ENCODE peak calls at places on chromosomes 11 and 22, in four cellular contexts. O, G, U and A are unnamed samples.
A peak's percentile ranks its signal among the peaks of the same experiment; 100 is the strongest.

GRCh38 chr11:11036185-11037161 is 178.6 kb upstream of the ZBED5 start:
- DNase-seq in O (peak; percentile 57), U (peak; percentile 38), G (peak; percentile 64), A (peak; percentile 32)

GRCh38 chr22:32803020-32803758 is 1.7 kb downstream of the TIMP3 start:
- DNase-seq in U (no peak), O (no peak), G (no peak), A (no peak)

GRCh38 chr11:60860943-60861342 is 5.2 kb upstream of the PTGDR2 start:
- DNase-seq in U (no peak), G (no peak), O (no peak), A (no peak)

GRCh38 chr11:118060879-118061278 is 16.0 kb upstream of the TMPRSS4 start:
- DNase-seq in U (peak; percentile 49), G (no peak), O (no peak), A (no peak)

GRCh38 chr11:3130269-3131071 is 34.6 kb downstream of the OSBPL5 start:
- DNase-seq in O (no peak), U (no peak), G (no peak), A (peak; percentile 15)

GRCh38 chr11:67024410-67024809 is 1.5 kb downstream of the SYT12 start:
- DNase-seq in O (no peak), U (no peak), G (no peak), A (no peak)

GRCh38 chr11:3158131-3158591 is 6.9 kb downstream of the OSBPL5 start:
- DNase-seq in O (no peak), U (no peak), G (no peak), A (no peak)

GRCh38 chr11:17353228-17354021 is 1.8 kb downstream of the NCR3LG1 start:
- DNase-seq in G (peak; percentile 90), O (peak; percentile 62), U (peak; percentile 60), A (peak; percentile 70)

GRCh38 chr11:77151804-77152513 is 23.9 kb downstream of the MYO7A start:
- DNase-seq in O (no peak), G (no peak), U (no peak), A (no peak)

GRCh38 chr11:31863170-31863929 is 52.2 kb upstream of the PAX6 start:
- DNase-seq in O (no peak), G (no peak), U (no peak), A (no peak)

GRCh38 chr11:100991541-100991940 is 138.1 kb downstream of the PGR start:
- DNase-seq in G (no peak), O (no peak), U (no peak), A (no peak)

GRCh38 chr11:120172054-120172881 is 34.4 kb upstream of the TRIM29 start:
- DNase-seq in U (peak; percentile 72), G (peak; percentile 63), O (peak; percentile 84), A (peak; percentile 82)

GRCh38 chr22:45159652-45160462 is 3.9 kb upstream of the NUP50 start:
- DNase-seq in U (no peak), O (peak; percentile 22), G (peak; percentile 88), A (no peak)

GRCh38 chr22:43209523-43209890 is 22.6 kb upstream of the TTLL12 start:
- DNase-seq in O (no peak), G (no peak), U (no peak), A (no peak)

GRCh38 chr11:70089631-70090030 is 11.5 kb downstream of the ANO1 start:
- DNase-seq in U (no peak), O (no peak), G (no peak), A (no peak)

GRCh38 chr11:116173946-116174911 is 598.6 kb downstream of the BUD13 start:
- DNase-seq in U (no peak), O (no peak), G (no peak), A (no peak)

GRCh38 chr11:65501530-65502273 is 2.9 kb downstream of the MALAT1 start:
- DNase-seq in U (no peak), O (no peak), G (no peak), A (no peak)

GRCh38 chr11:65780770-65781151 is at the start of gene AP5B1:
- DNase-seq in G (peak; percentile 35), U (peak; percentile 90), O (peak; percentile 68), A (peak; percentile 53)

GRCh38 chr22:38347181-38347943 is 30.1 kb upstream of the CSNK1E start:
- DNase-seq in O (no peak), U (no peak), G (no peak), A (no peak)

GRCh38 chr22:22037740-22038139 is 55.2 kb upstream of the TOP3B start:
- DNase-seq in U (peak; percentile 87), O (peak; percentile 42), G (peak; percentile 12), A (no peak)

GRCh38 chr22:28911777-28912669 is 28.7 kb downstream of the ZNRF3 start:
- DNase-seq in O (no peak), U (peak; percentile 11), G (peak; percentile 89), A (no peak)

GRCh38 chr11:68446046-68446725 is 14.4 kb upstream of the PPP6R3 start:
- DNase-seq in O (no peak), G (no peak), U (no peak), A (no peak)

GRCh38 chr11:35178862-35179261 is 39.9 kb downstream of the CD44 start:
- DNase-seq in O (no peak), G (no peak), U (no peak), A (no peak)

GRCh38 chr11:29449280-29450074 is 567.4 kb downstream of the KCNA4 start:
- DNase-seq in O (no peak), U (no peak), G (no peak), A (no peak)

GRCh38 chr11:304915-305833 is 2.4 kb upstream of the IFITM2 start:
- DNase-seq in G (peak; percentile 61), U (peak; percentile 57), O (peak; percentile 58), A (peak; percentile 73)

GRCh38 chr22:48921411-48921903 is 906.2 kb downstream of the BRD1 start:
- DNase-seq in O (no peak), G (no peak), U (no peak), A (no peak)

GRCh38 chr11:131511794-131512193 is 141.4 kb downstream of the NTM start:
- DNase-seq in O (peak; percentile 26), U (peak; percentile 33), G (peak; percentile 27), A (peak; percentile 82)

GRCh38 chr11:60862171-60862570 is 5.2 kb upstream of the ZP1 start:
- DNase-seq in U (no peak), G (no peak), O (no peak), A (no peak)

GRCh38 chr11:122843281-122844150 is 5.2 kb downstream of the CRTAM start:
- DNase-seq in G (peak; percentile 81), U (no peak), O (no peak), A (no peak)

GRCh38 chr11:133833101-133833898 is 12.0 kb downstream of the SPATA19 start:
- DNase-seq in U (no peak), O (no peak), G (no peak), A (no peak)

GRCh38 chr11:26842458-26842841 is 120.6 kb upstream of the SLC5A12 start:
- DNase-seq in O (no peak), G (no peak), U (no peak), A (no peak)

GRCh38 chr11:120539681-120540369 is 28.3 kb downstream of the GRIK4 start:
- DNase-seq in U (no peak), O (no peak), G (no peak), A (no peak)

GRCh38 chr22:49009359-49010063 is 818.2 kb downstream of the BRD1 start:
- DNase-seq in O (no peak), G (no peak), U (no peak), A (no peak)

GRCh38 chr22:29152045-29152380 is 53.7 kb upstream of the EMID1 start:
- DNase-seq in G (no peak), O (no peak), U (no peak), A (peak; percentile 56)

GRCh38 chr11:78295347-78295746 is 106.6 kb downstream of the USP35 start:
- DNase-seq in U (no peak), G (no peak), O (no peak), A (no peak)

GRCh38 chr11:70210051-70210501 is 7.0 kb downstream of the FADD start:
- DNase-seq in U (no peak), O (no peak), G (no peak), A (no peak)

GRCh38 chr11:121696177-121696863 is 243.6 kb upstream of the SORL1-AS1 start:
- DNase-seq in U (no peak), G (no peak), O (no peak), A (no peak)

DNA sequence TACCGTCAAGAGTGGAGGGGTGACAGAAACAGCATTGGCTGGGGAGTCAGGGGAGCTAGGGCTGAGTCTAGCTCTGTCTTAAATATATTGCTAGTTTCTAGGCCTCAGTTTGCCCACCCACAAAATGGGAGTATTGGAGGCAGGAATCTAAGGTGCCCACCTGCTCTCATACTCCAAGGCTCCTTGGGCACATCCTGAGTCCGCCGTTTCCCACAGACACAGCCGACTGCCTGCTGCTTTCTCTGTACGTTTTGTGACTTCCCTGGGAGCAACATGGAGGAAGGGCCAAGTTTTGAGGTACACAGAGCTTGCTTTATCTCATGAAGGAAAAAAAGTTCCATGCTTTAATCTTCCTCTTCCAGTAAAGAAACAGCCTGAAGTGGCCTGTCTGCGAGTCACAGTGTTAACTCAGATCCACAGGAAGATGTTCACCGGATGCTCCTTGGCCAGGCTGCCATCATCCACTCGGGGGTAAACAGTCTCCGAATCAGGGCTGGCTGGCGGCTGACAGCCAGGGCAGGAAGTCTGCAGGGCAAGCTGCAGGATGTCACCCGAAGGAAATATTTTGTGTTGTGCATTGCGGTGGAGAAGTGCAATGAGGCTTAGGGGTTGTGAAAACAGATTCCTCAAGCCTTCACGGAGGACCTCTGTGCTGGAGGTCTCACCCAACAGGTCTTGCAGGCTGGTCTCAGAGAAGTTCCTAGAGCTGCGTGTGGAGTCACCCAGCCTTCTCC is 11.1 kb upstream of the CERK start:
- DNase-seq in U (no peak), G (no peak), O (no peak), A (no peak)
- TF ChIP-seq ELF4 in U (no peak), G (no peak), O (no peak), A (no peak)

DNA sequence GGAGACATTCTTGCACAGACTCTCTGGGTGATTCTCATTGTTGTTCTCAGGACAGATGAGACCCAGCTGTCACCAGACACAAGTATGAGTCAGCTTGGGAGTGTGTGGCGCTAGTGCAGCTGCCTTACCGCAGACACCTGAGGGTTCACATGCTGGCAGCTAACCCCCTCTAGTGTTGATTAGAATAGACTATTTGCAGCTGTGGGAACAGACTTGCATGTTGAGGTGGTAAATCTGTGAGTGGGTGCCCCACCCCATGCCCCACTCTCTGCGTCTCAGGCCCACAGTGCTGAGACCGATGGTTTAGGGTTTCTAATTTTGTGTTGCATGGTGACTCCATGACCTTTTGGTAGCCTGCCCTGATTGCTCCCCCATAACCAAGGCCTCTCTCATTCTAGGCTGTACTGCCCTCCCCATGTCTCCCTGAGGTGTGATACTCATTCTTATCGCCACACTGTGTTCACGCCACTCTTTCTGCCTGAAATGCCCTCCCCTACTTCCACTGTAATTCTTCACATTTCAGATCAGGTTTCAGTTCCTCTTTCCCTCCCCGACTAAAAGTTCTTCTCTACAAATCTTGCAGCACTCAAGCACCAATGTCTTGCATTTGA is 73.7 kb upstream of the KIRREL3 start:
- DNase-seq in G (peak; percentile 38), O (peak; percentile 17), U (peak; percentile 16), A (peak; percentile 36)
- TF ChIP-seq ELF4 in G (no peak), O (no peak), U (no peak), A (no peak)

GRCh38 chr11:102192349-102193066 is 82.3 kb downstream of the YAP1 start:
- DNase-seq in O (no peak), G (peak; percentile 98), U (no peak), A (no peak)
- TF ChIP-seq ELF4 in O (no peak), G (peak; percentile 48), U (no peak), A (no peak)

GRCh38 chr11:62709262-62710000 is 2.0 kb downstream of the GNG3 start:
- DNase-seq in O (peak; percentile 59), U (no peak), G (no peak), A (peak; percentile 96)
- TF ChIP-seq ELF4 in O (no peak), U (no peak), G (no peak), A (no peak)

GRCh38 chr11:33701831-33702230 is 1.2 kb upstream of the C11orf91 start:
- DNase-seq in O (no peak), G (no peak), U (no peak), A (no peak)
- TF ChIP-seq ELF4 in O (no peak), G (no peak), U (no peak), A (no peak)